ENCODE peak calls at places on chromosomes 13 and 19, in four cellular contexts. V is HEK293T, P is HepG2, J is K562. L is an unnamed sample.

GRCh38 chr13:46743191-46743590 is 53.8 kb downstream of the ESD start:
- DNase-seq in V (no peak), P (no peak), J (no peak), L (no peak)

GRCh38 chr13:43953370-43953769 is 73.7 kb downstream of the LACC1 start:
- DNase-seq in V (no peak), P (no peak), J (no peak), L (no peak)

GRCh38 chr19:50975766-50976165 is 6.4 kb upstream of the KLK6 start:
- DNase-seq in V (no peak), P (no peak), J (no peak), L (peak)

GRCh38 chr19:39412867-39413268 is 399 bp downstream of the PLEKHG2 start:
- DNase-seq in V (no peak), P (no peak), J (no peak), L (no peak)

GRCh38 chr19:55544014-55544413 is 1.3 kb downstream of the SBK3 start:
- DNase-seq in V (no peak), P (no peak), J (no peak), L (no peak)

GRCh38 chr19:3609779-3610719 is 3.4 kb upstream of the TBXA2R start:
- DNase-seq in V (no peak), P (no peak), J (no peak), L (no peak)

GRCh38 chr19:8611391-8611883 is 922 bp upstream of the ADAMTS10 start:
- DNase-seq in V (no peak), P (no peak), J (no peak), L (no peak)

GRCh38 chr13:80716610-80717081 is 375.7 kb upstream of the SPRY2 start:
- DNase-seq in V (peak), P (no peak), J (peak), L (no peak)

GRCh38 chr13:45297456-45298205 is 43.4 kb downstream of the TPT1 start:
- DNase-seq in V (no peak), P (no peak), J (no peak), L (no peak)

GRCh38 chr19:29779921-29780320 is 31.9 kb upstream of the CCNE1 start:
- DNase-seq in V (no peak), P (no peak), J (no peak), L (peak)

GRCh38 chr13:25252229-25252628 is 35.1 kb downstream of the MTMR6 start:
- DNase-seq in V (no peak), P (no peak), J (no peak), L (no peak)

GRCh38 chr13:47457631-47458030 is 543.4 kb downstream of the SUCLA2 start:
- DNase-seq in V (no peak), P (no peak), J (no peak), L (no peak)

GRCh38 chr19:38684078-38684861 is 36.8 kb downstream of the ACTN4 start:
- DNase-seq in V (peak), P (no peak), J (peak), L (no peak)

GRCh38 chr13:99376132-99376531 is 68.9 kb upstream of the GPR183 start:
- DNase-seq in V (no peak), P (no peak), J (no peak), L (no peak)

GRCh38 chr13:98664047-98664446 is 87.1 kb upstream of the STK24 start:
- DNase-seq in V (no peak), P (no peak), J (peak), L (no peak)

GRCh38 chr19:4584670-4585460 is 25.4 kb upstream of the SEMA6B start:
- DNase-seq in V (no peak), P (no peak), J (peak), L (peak)

GRCh38 chr13:86856996-86857395 is 814.2 kb upstream of the SLITRK5 start:
- DNase-seq in V (no peak), P (peak), J (no peak), L (no peak)

GRCh38 chr13:91882918-91883317 is 484.5 kb downstream of the GPC5 start:
- DNase-seq in V (no peak), P (no peak), J (no peak), L (no peak)

GRCh38 chr19:29528350-29528945 is 2.7 kb downstream of the VSTM2B start:
- DNase-seq in V (peak), P (peak), J (peak), L (peak)

GRCh38 chr13:75458696-75459422 is 23.1 kb downstream of the TBC1D4 start:
- DNase-seq in V (no peak), P (peak), J (no peak), L (peak)

GRCh38 chr19:56869886-56870285 is 29.4 kb upstream of the PEG3 start:
- DNase-seq in V (no peak), P (no peak), J (no peak), L (no peak)

GRCh38 chr13:40662866-40663265 is 3.6 kb downstream of the FOXO1 start:
- DNase-seq in V (no peak), P (no peak), J (no peak), L (no peak)

GRCh38 chr19:1469200-1469935 is 9.6 kb downstream of the C19orf25 start:
- DNase-seq in V (no peak), P (no peak), J (no peak), L (peak)
- TF ChIP-seq ELF4 in V (no peak), P (no peak), J (no peak), L (no peak)

DNA sequence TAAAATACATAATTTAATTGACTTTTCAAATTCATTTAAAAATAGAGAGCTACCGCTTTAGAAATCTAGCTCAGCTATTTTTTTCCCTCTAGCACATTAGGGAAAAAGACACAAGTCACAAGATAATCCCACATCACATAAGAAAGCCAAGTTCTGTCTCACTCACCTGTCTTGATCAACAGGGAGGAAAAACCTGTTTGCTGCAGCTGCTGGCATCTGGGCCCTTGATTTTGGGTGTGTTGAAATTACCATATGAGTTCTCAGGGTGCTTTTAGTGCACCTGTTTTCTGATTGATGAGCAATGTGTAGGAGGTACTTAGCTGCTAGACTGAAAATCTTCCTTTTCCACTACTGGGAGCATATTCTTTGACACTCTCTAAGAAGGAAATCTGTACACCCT is 53.8 kb downstream of the ZDHHC20 start:
- DNase-seq in V (no peak), P (no peak), J (no peak), L (no peak)
- TF ChIP-seq ELF4 in V (no peak), P (no peak), J (no peak), L (no peak)

DNA sequence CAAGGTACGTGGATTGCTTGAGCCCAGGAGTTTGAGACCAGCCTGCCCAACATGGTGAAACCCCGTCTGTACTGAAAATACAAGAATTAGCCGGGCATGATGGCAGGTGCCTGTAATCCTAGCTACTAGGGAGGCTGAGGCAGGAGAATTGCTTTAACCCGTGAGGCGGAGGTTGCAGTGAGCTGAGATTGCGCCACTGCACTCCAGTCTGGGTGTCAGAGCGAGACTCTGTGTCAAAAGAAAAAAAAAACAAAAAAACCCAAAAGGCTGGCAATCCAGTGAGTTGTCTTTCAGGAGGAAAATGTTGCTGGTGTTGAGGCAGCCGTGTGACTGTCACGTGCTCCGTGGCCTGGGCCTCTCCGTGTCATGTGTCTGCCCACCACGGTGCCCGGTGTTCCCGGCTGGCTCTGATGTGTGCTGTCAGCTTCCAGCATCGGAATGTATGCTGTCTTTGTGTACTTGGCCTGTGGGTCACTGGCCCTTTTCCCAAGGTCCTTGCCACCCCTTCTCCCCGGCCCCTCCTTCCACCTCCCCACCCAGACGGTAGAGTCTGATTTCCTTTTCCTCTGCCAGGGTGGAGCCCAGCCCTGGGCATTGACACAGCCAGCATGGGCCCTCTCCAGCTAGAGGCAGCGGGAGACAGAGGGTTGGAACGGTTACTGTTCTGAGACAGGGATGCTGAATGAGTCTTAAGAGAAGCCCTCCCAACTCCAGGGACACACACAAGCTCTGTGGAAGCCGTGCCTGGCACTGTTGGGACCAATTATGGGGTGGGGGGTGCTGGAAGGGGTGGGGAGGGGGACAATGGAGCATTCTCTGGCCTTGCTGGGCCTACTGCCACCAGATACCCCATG is 7.2 kb upstream of the TUBB4A start:
- DNase-seq in V (no peak), P (peak), J (no peak), L (no peak)
- TF ChIP-seq ELF4 in V (no peak), P (no peak), J (no peak), L (no peak)

GRCh38 chr13:114151565-114152284 is 19.3 kb upstream of the RASA3 start:
- DNase-seq in V (no peak), P (no peak), J (peak), L (no peak)

GRCh38 chr13:114153485-114154080 is 21.2 kb upstream of the RASA3 start:
- DNase-seq in V (no peak), P (no peak), J (no peak), L (no peak)

GRCh38 chr13:114152285-114152645 is 19.8 kb upstream of the RASA3 start:
- DNase-seq in V (no peak), P (no peak), J (no peak), L (no peak)

GRCh38 chr13:114154476-114154875 is 22.1 kb upstream of the RASA3 start:
- DNase-seq in V (no peak), P (no peak), J (no peak), L (no peak)

GRCh38 chr13:114152831-114153371 is 20.5 kb upstream of the RASA3 start:
- DNase-seq in V (no peak), P (no peak), J (no peak), L (no peak)
- TF ChIP-seq ELF4 in V (no peak), P (no peak), J (no peak), L (no peak)

L was measured in WTC11.